ENCODE peak calls at places on chromosomes 12 and 14, in ten cellular contexts. I is fibroblast of lung; E is IMR-90; L is DND-41; Q is stimulated activated CD4-positive, alpha-beta T cell treated with anti-CD3 and anti-CD28 coated beads, Interleukin-12 subunit alpha, Interleukin-12 subunit beta, amount 100 ng/mL, for 4 hours; V is naive thymus-derived CD4-positive, alpha-beta T cell; N is astrocyte of the spinal cord; Y is WTC11; C is Daoy; F is hypothalamus. J is an unnamed sample.

GRCh38 chr12:15688202-15688736 is 100.9 kb downstream of the EPS8 start:
- DNase-seq in I (no peak), E (no peak), L (no peak), Q (no peak), V (no peak), N (peak; percentile 42), Y (peak; percentile 34), C (no peak), F (peak; percentile 32), J (no peak)

GRCh38 chr14:94392510-94392935 is 4.1 kb upstream of the SERPINA1 start:
- DNase-seq in I (peak; percentile 82), E (peak; percentile 65), L (peak; percentile 58), Q (peak; percentile 7), V (peak; percentile 15), N (peak; percentile 17), Y (no peak), C (peak; percentile 71), F (no peak), J (no peak)

GRCh38 chr12:93306636-93307035 is 71.1 kb upstream of the NUDT4 start:
- DNase-seq in I (no peak), E (no peak), L (no peak), Q (no peak), V (no peak), N (no peak), Y (no peak), C (no peak), F (no peak), J (no peak)

GRCh38 chr14:42112108-42112507 is 505.4 kb downstream of the LRFN5 start:
- DNase-seq in I (peak; percentile 57), E (peak; percentile 41), L (no peak), Q (no peak), V (no peak), N (peak; percentile 35), Y (no peak), C (peak; percentile 26), F (no peak), J (no peak)

GRCh38 chr12:94266796-94267529 is 118.6 kb downstream of the PLXNC1 start:
- DNase-seq in I (peak; percentile 27), E (peak; percentile 61), L (no peak), Q (no peak), V (no peak), N (peak; percentile 53), Y (no peak), C (no peak), F (no peak), J (no peak)

GRCh38 chr12:88693837-88694445 is 113.7 kb upstream of the KITLG start:
- DNase-seq in I (peak; percentile 12), E (peak; percentile 65), L (no peak), Q (no peak), V (no peak), N (peak; percentile 7), Y (no peak), C (no peak), F (no peak), J (no peak)

GRCh38 chr12:55938826-55939501 is 8.0 kb downstream of the DGKA start:
- DNase-seq in I (no peak), E (no peak), L (no peak), Q (no peak), V (no peak), N (no peak), Y (no peak), C (no peak), F (no peak), J (no peak)

GRCh38 chr14:22978487-22978837 is 3.9 kb downstream of the AJUBA start:
- DNase-seq in I (peak; percentile 24), E (no peak), L (no peak), Q (no peak), V (no peak), N (no peak), Y (no peak), C (no peak), F (no peak), J (no peak)

GRCh38 chr14:100530270-100531072 is 56.7 kb downstream of the BEGAIN start:
- DNase-seq in I (no peak), E (no peak), L (peak; percentile 4), Q (no peak), V (no peak), N (no peak), Y (peak; percentile 9), C (peak; percentile 2), F (no peak), J (no peak)

GRCh38 chr14:70237710-70238109 is 49.0 kb upstream of the SLC8A3 start:
- DNase-seq in I (no peak), E (no peak), L (peak; percentile 38), Q (no peak), V (no peak), N (no peak), Y (no peak), C (peak; percentile 11), F (no peak), J (no peak)

J was measured in stimulated activated naive CD4-positive, alpha-beta T cell.